ENCODE peak calls at places on chromosome 20, in ten cellular contexts. One of them, this sample, is unnamed.

GRCh38 chr20:50283922-50284810 is 93.5 kb downstream of the CEBPB start:
- DNase-seq in CD4-positive, CD25-positive, alpha-beta regulatory T cell: no peak
- DNase-seq in cardiac muscle cell: no peak
- DNase-seq in SJSA1: peak; percentile 68
- DNase-seq in CD8-positive, alpha-beta memory T cell: no peak
- DNase-seq in aorta: peak; percentile 71
- DNase-seq in GM23248: peak; percentile 86
- DNase-seq in brain microvascular endothelial cell: no peak
- DNase-seq in colonic mucosa: no peak
- DNase-seq in mammary epithelial cell: peak; percentile 52
- DNase-seq in this sample: peak; percentile 76

GRCh38 chr20:62365814-62366369 is 1.2 kb downstream of the LAMA5 start:
- DNase-seq in mammary epithelial cell: peak; percentile 75
- DNase-seq in CD8-positive, alpha-beta memory T cell: no peak
- DNase-seq in brain microvascular endothelial cell: no peak
- DNase-seq in colonic mucosa: no peak
- DNase-seq in GM23248: no peak
- DNase-seq in aorta: peak; percentile 66
- DNase-seq in cardiac muscle cell: no peak
- DNase-seq in SJSA1: no peak
- DNase-seq in CD4-positive, CD25-positive, alpha-beta regulatory T cell: no peak
- DNase-seq in this sample: peak; percentile 72

GRCh38 chr20:59751075-59751711 is 146.9 kb downstream of the PHACTR3 start:
- DNase-seq in CD4-positive, CD25-positive, alpha-beta regulatory T cell: peak; percentile 18
- DNase-seq in CD8-positive, alpha-beta memory T cell: no peak
- DNase-seq in mammary epithelial cell: peak; percentile 42
- DNase-seq in colonic mucosa: peak; percentile 64
- DNase-seq in cardiac muscle cell: peak; percentile 62
- DNase-seq in brain microvascular endothelial cell: peak; percentile 50
- DNase-seq in aorta: peak; percentile 85
- DNase-seq in SJSA1: peak; percentile 10
- DNase-seq in GM23248: peak; percentile 87
- DNase-seq in this sample: peak; percentile 19

GRCh38 chr20:54194724-54195438 is 13.0 kb upstream of the PFDN4 start:
- DNase-seq in CD4-positive, CD25-positive, alpha-beta regulatory T cell: no peak
- DNase-seq in GM23248: peak; percentile 54
- DNase-seq in brain microvascular endothelial cell: peak; percentile 9
- DNase-seq in cardiac muscle cell: peak; percentile 5
- DNase-seq in aorta: no peak
- DNase-seq in SJSA1: no peak
- DNase-seq in CD8-positive, alpha-beta memory T cell: no peak
- DNase-seq in colonic mucosa: no peak
- DNase-seq in mammary epithelial cell: peak; percentile 52
- DNase-seq in this sample: no peak

GRCh38 chr20:19864130-19864529 is 106.1 kb downstream of the RIN2 start:
- DNase-seq in CD4-positive, CD25-positive, alpha-beta regulatory T cell: no peak
- DNase-seq in GM23248: peak; percentile 42
- DNase-seq in CD8-positive, alpha-beta memory T cell: no peak
- DNase-seq in cardiac muscle cell: no peak
- DNase-seq in SJSA1: peak; percentile 64
- DNase-seq in colonic mucosa: no peak
- DNase-seq in aorta: no peak
- DNase-seq in brain microvascular endothelial cell: no peak
- DNase-seq in mammary epithelial cell: no peak
- DNase-seq in this sample: no peak

GRCh38 chr20:32702706-32703425 is 29.1 kb upstream of the C20orf203 start:
- DNase-seq in GM23248: no peak
- DNase-seq in SJSA1: no peak
- DNase-seq in CD8-positive, alpha-beta memory T cell: no peak
- DNase-seq in cardiac muscle cell: no peak
- DNase-seq in brain microvascular endothelial cell: no peak
- DNase-seq in CD4-positive, CD25-positive, alpha-beta regulatory T cell: no peak
- DNase-seq in aorta: no peak
- DNase-seq in colonic mucosa: no peak
- DNase-seq in mammary epithelial cell: no peak
- DNase-seq in this sample: no peak

GRCh38 chr20:53738039-53738944 is 144.7 kb upstream of the ZNF217 start:
- DNase-seq in SJSA1: peak; percentile 67
- DNase-seq in CD8-positive, alpha-beta memory T cell: no peak
- DNase-seq in GM23248: peak; percentile 96
- DNase-seq in cardiac muscle cell: peak; percentile 85
- DNase-seq in colonic mucosa: peak; percentile 41
- DNase-seq in brain microvascular endothelial cell: peak; percentile 57
- DNase-seq in mammary epithelial cell: peak; percentile 78
- DNase-seq in CD4-positive, CD25-positive, alpha-beta regulatory T cell: no peak
- DNase-seq in aorta: no peak
- DNase-seq in this sample: peak; percentile 75

GRCh38 chr20:33119725-33120720 is 40.6 kb downstream of the BPIFB4 start:
- DNase-seq in GM23248: peak; percentile 19
- DNase-seq in mammary epithelial cell: peak; percentile 11
- DNase-seq in CD4-positive, CD25-positive, alpha-beta regulatory T cell: peak; percentile 53
- DNase-seq in brain microvascular endothelial cell: no peak
- DNase-seq in colonic mucosa: no peak
- DNase-seq in CD8-positive, alpha-beta memory T cell: no peak
- DNase-seq in cardiac muscle cell: no peak
- DNase-seq in aorta: no peak
- DNase-seq in SJSA1: no peak
- DNase-seq in this sample: peak; percentile 46

GRCh38 chr20:21981607-21982344 is 276.3 kb downstream of the PAX1 start:
- DNase-seq in CD8-positive, alpha-beta memory T cell: no peak
- DNase-seq in aorta: peak; percentile 59
- DNase-seq in colonic mucosa: no peak
- DNase-seq in brain microvascular endothelial cell: peak; percentile 70
- DNase-seq in CD4-positive, CD25-positive, alpha-beta regulatory T cell: no peak
- DNase-seq in GM23248: peak; percentile 90
- DNase-seq in mammary epithelial cell: no peak
- DNase-seq in cardiac muscle cell: no peak
- DNase-seq in SJSA1: no peak
- DNase-seq in this sample: no peak

GRCh38 chr20:2005359-2005758 is 11.5 kb upstream of the PDYN start:
- DNase-seq in CD4-positive, CD25-positive, alpha-beta regulatory T cell: no peak
- DNase-seq in CD8-positive, alpha-beta memory T cell: no peak
- DNase-seq in SJSA1: no peak
- DNase-seq in aorta: no peak
- DNase-seq in GM23248: peak; percentile 43
- DNase-seq in brain microvascular endothelial cell: no peak
- DNase-seq in cardiac muscle cell: peak; percentile 8
- DNase-seq in mammary epithelial cell: no peak
- DNase-seq in colonic mucosa: no peak
- DNase-seq in this sample: peak; percentile 40

DNA sequence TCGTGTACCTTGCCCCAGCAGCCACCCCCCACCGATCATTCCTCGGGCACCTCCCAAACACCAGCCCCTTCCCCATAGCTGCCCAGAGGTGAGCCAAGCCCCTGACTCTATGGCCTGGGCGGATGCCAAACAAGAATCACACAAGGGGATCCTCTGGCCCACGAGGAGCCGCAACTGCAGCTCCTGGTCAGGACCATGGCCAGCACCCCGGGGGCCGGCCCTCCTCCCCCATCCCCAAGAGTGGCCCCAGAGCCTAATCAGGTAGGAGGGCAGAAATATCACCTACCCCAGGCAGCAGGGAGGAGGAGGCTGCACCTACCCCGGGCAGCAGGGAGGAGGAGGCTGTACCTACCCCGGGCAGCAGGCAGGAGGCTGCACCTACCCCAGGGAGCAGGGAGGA is 11.1 kb downstream of the KCNQ2 start:
- DNase-seq in aorta: no peak
- DNase-seq in CD8-positive, alpha-beta memory T cell: no peak
- DNase-seq in colonic mucosa: no peak
- DNase-seq in CD4-positive, CD25-positive, alpha-beta regulatory T cell: no peak
- DNase-seq in mammary epithelial cell: no peak
- DNase-seq in GM23248: peak; percentile 29
- DNase-seq in SJSA1: no peak
- DNase-seq in cardiac muscle cell: no peak
- DNase-seq in brain microvascular endothelial cell: no peak
- DNase-seq in this sample: no peak
- H3K27ac ChIP-seq in aorta: no peak overlapping the region
- H3K27ac ChIP-seq in CD8-positive, alpha-beta memory T cell: no peak overlapping the region
- H3K27ac ChIP-seq in colonic mucosa: no peak overlapping the region
- H3K27ac ChIP-seq in CD4-positive, CD25-positive, alpha-beta regulatory T cell: no peak overlapping the region
- H3K27ac ChIP-seq in mammary epithelial cell: no peak overlapping the region
- H3K27ac ChIP-seq in GM23248: no peak overlapping the region
- H3K27ac ChIP-seq in SJSA1: no peak overlapping the region
- H3K27ac ChIP-seq in cardiac muscle cell: no peak overlapping the region
- H3K27ac ChIP-seq in brain microvascular endothelial cell: no peak overlapping the region
- H3K27ac ChIP-seq in this sample: no peak overlapping the region

DNA sequence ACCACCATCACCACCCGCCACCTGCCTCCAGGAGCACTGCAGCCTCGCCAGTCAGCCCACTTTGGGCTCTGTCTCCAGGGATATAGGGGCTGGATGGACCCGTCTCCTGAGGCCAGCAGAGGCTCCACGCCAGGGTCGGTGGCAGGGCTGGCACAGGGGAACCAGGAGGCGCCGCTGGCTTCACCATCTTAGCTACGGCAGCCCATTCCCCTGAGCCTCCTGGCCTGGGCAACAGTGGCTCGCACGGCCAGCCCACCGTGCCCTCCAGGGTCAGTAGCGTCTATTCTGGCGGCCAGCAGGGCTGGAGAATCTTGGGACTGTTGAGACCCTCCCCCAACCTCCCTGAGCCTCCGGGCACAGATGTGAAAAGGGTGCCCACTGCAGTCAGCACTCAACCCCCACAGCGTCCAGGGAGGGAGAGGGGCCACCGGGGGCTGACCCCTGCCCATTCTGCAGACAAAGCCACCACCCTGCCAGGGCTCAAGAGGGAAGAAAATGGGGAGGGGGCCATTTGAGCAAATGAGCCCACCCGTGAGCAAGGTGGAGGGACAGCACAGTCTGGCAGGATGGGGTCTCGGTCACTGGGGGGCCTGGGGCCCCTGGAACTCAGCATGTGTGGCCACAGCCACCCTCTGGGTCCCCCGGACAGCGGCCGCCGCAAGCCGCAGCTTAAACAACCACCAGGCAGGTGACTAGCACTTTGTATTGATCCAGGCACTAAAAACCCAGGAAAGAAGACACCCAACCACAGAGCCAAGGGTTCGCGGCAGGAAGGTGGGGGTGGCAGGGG is 28.7 kb downstream of the KCNQ2 start:
- DNase-seq in GM23248: no peak
- DNase-seq in aorta: no peak
- DNase-seq in brain microvascular endothelial cell: no peak
- DNase-seq in mammary epithelial cell: no peak
- DNase-seq in cardiac muscle cell: no peak
- DNase-seq in CD4-positive, CD25-positive, alpha-beta regulatory T cell: no peak
- DNase-seq in CD8-positive, alpha-beta memory T cell: no peak
- DNase-seq in SJSA1: no peak
- DNase-seq in colonic mucosa: no peak
- DNase-seq in this sample: no peak
- H3K27ac ChIP-seq in GM23248: no peak overlapping the region
- H3K27ac ChIP-seq in aorta: no peak overlapping the region
- H3K27ac ChIP-seq in brain microvascular endothelial cell: no peak overlapping the region
- H3K27ac ChIP-seq in mammary epithelial cell: no peak overlapping the region
- H3K27ac ChIP-seq in cardiac muscle cell: no peak overlapping the region
- H3K27ac ChIP-seq in CD4-positive, CD25-positive, alpha-beta regulatory T cell: no peak overlapping the region
- H3K27ac ChIP-seq in CD8-positive, alpha-beta memory T cell: no peak overlapping the region
- H3K27ac ChIP-seq in SJSA1: no peak overlapping the region
- H3K27ac ChIP-seq in colonic mucosa: no peak overlapping the region
- H3K27ac ChIP-seq in this sample: no peak overlapping the region

DNA sequence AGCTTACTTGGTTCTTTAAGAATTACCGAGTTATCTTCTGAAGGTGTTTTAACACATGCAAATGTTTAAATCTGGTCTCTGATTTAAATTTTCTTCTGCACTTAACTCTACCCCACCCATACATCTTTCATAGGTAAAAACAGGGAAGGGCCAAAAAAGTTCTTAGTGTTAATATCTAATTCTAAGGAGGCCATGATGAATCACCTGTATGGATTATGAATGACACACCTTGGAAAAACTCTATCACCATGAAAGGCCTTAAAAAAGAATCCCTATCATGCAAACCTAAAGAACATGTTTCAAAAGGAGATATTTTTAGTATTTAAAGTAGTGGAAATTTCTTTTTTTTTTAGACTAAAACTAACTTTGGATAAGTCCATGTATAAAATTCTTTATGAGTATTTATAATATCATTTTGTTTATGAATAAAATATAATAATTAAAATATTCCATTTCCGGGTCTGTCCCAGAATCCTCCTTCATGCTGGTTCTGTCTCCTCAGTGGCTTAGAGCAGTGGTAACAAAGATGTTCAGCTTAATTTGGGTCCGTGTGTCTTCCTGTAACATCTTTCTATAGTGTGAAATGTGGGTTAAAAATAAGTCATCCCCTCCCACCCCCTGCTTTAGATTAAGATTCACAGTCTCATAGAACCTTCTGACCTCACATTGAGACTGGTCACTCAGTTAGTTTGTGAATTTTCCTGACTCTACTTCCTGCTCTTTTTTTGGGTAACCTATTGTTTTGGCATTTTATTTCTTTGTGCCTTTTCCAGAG is 54.9 kb downstream of the SLX4IP start:
- DNase-seq in colonic mucosa: no peak
- DNase-seq in brain microvascular endothelial cell: no peak
- DNase-seq in SJSA1: no peak
- DNase-seq in aorta: no peak
- DNase-seq in mammary epithelial cell: no peak
- DNase-seq in CD4-positive, CD25-positive, alpha-beta regulatory T cell: no peak
- DNase-seq in cardiac muscle cell: no peak
- DNase-seq in CD8-positive, alpha-beta memory T cell: no peak
- DNase-seq in GM23248: no peak
- DNase-seq in this sample: peak; percentile 44
- H3K27ac ChIP-seq in colonic mucosa: no peak overlapping the region
- H3K27ac ChIP-seq in brain microvascular endothelial cell: no peak overlapping the region
- H3K27ac ChIP-seq in SJSA1: no peak overlapping the region
- H3K27ac ChIP-seq in aorta: no peak overlapping the region
- H3K27ac ChIP-seq in mammary epithelial cell: no peak overlapping the region
- H3K27ac ChIP-seq in CD4-positive, CD25-positive, alpha-beta regulatory T cell: no peak overlapping the region
- H3K27ac ChIP-seq in cardiac muscle cell: peak overlapping the region; percentile 8
- H3K27ac ChIP-seq in CD8-positive, alpha-beta memory T cell: no peak overlapping the region
- H3K27ac ChIP-seq in GM23248: no peak overlapping the region
- H3K27ac ChIP-seq in this sample: no peak overlapping the region

GRCh38 chr20:41006126-41006935 is 22.3 kb upstream of the TOP1 start:
- DNase-seq in mammary epithelial cell: no peak
- DNase-seq in brain microvascular endothelial cell: no peak
- DNase-seq in GM23248: no peak
- DNase-seq in aorta: no peak
- DNase-seq in cardiac muscle cell: no peak
- DNase-seq in colonic mucosa: no peak
- DNase-seq in CD8-positive, alpha-beta memory T cell: no peak
- DNase-seq in SJSA1: no peak
- DNase-seq in CD4-positive, CD25-positive, alpha-beta regulatory T cell: no peak
- DNase-seq in this sample: no peak

GRCh38 chr20:41003143-41003932 is 25.3 kb upstream of the TOP1 start:
- DNase-seq in brain microvascular endothelial cell: peak; percentile 95
- DNase-seq in GM23248: peak; percentile 97
- DNase-seq in mammary epithelial cell: peak; percentile 99
- DNase-seq in aorta: peak; percentile 84
- DNase-seq in CD4-positive, CD25-positive, alpha-beta regulatory T cell: peak; percentile 92
- DNase-seq in CD8-positive, alpha-beta memory T cell: peak; percentile 82
- DNase-seq in SJSA1: peak; percentile 99
- DNase-seq in cardiac muscle cell: peak; percentile 96
- DNase-seq in colonic mucosa: peak; percentile 92
- DNase-seq in this sample: peak; percentile 100

GRCh38 chr20:41005361-41005729 is 23.3 kb upstream of the TOP1 start:
- DNase-seq in colonic mucosa: peak; percentile 91
- DNase-seq in cardiac muscle cell: peak; percentile 99
- DNase-seq in SJSA1: peak; percentile 78
- DNase-seq in brain microvascular endothelial cell: peak; percentile 93
- DNase-seq in aorta: peak; percentile 91
- DNase-seq in CD8-positive, alpha-beta memory T cell: no peak
- DNase-seq in mammary epithelial cell: peak; percentile 91
- DNase-seq in GM23248: peak; percentile 94
- DNase-seq in CD4-positive, CD25-positive, alpha-beta regulatory T cell: no peak
- DNase-seq in this sample: peak; percentile 83

GRCh38 chr20:41002842-41003142 is 25.8 kb upstream of the TOP1 start:
- DNase-seq in CD8-positive, alpha-beta memory T cell: no peak
- DNase-seq in brain microvascular endothelial cell: no peak
- DNase-seq in mammary epithelial cell: no peak
- DNase-seq in GM23248: no peak
- DNase-seq in colonic mucosa: no peak
- DNase-seq in SJSA1: no peak
- DNase-seq in aorta: no peak
- DNase-seq in cardiac muscle cell: no peak
- DNase-seq in CD4-positive, CD25-positive, alpha-beta regulatory T cell: no peak
- DNase-seq in this sample: no peak

GRCh38 chr20:41004561-41005360 is 23.9 kb upstream of the TOP1 start:
- DNase-seq in aorta: no peak
- DNase-seq in colonic mucosa: no peak
- DNase-seq in CD8-positive, alpha-beta memory T cell: no peak
- DNase-seq in cardiac muscle cell: no peak
- DNase-seq in GM23248: peak; percentile 52
- DNase-seq in brain microvascular endothelial cell: no peak
- DNase-seq in CD4-positive, CD25-positive, alpha-beta regulatory T cell: no peak
- DNase-seq in SJSA1: no peak
- DNase-seq in mammary epithelial cell: peak; percentile 71
- DNase-seq in this sample: peak; percentile 72
- H3K27ac ChIP-seq in aorta: no peak overlapping the region
- H3K27ac ChIP-seq in colonic mucosa: peak overlapping the region; percentile 87
- H3K27ac ChIP-seq in CD8-positive, alpha-beta memory T cell: no peak overlapping the region
- H3K27ac ChIP-seq in cardiac muscle cell: no peak overlapping the region
- H3K27ac ChIP-seq in GM23248: peak overlapping the region; percentile 97
- H3K27ac ChIP-seq in brain microvascular endothelial cell: peak overlapping the region; percentile 91
- H3K27ac ChIP-seq in CD4-positive, CD25-positive, alpha-beta regulatory T cell: no peak overlapping the region
- H3K27ac ChIP-seq in SJSA1: peak overlapping the region; percentile 98
- H3K27ac ChIP-seq in mammary epithelial cell: peak overlapping the region; percentile 99
- H3K27ac ChIP-seq in this sample: peak overlapping the region; percentile 99

This sample was measured in foreskin keratinocyte.